ENCODE peak calls at places on chromosomes 4 and X, in six cellular contexts. E is cardiac muscle cell, G is sigmoid colon, S is K562, Q is upper lobe of left lung, B is OCI-LY7. D is an unnamed sample.

GRCh38 chr4:77153016-77153415 is 4.0 kb upstream of the CCNG2 start:
- DNase-seq in S (no peak), B (peak; percentile 65), Q (no peak), G (no peak), E (no peak), D (no peak)

GRCh38 chrX:26032141-26032917 is 105.8 kb upstream of the MAGEB18 start:
- DNase-seq in B (no peak), Q (no peak), E (no peak), G (no peak), S (no peak), D (peak; percentile 2)

GRCh38 chr4:188754372-188755002 is 615.2 kb downstream of the TRIML1 start:
- DNase-seq in Q (peak; percentile 59), S (no peak), B (no peak), E (no peak), G (no peak), D (no peak)

GRCh38 chr4:39044947-39045734 is 12.9 kb upstream of the TMEM156 start:
- DNase-seq in G (peak; percentile 72), Q (no peak), S (peak; percentile 76), B (peak; percentile 63), E (peak; percentile 67), D (no peak)

GRCh38 chrX:25596881-25597280 is 541.3 kb upstream of the MAGEB18 start:
- DNase-seq in S (no peak), G (no peak), Q (no peak), B (no peak), E (no peak), D (no peak)

GRCh38 chr4:52376107-52376704 is 282.9 kb downstream of the USP46 start:
- DNase-seq in B (peak; percentile 48), G (no peak), Q (no peak), E (peak; percentile 73), S (peak; percentile 57), D (peak; percentile 20)

GRCh38 chr4:141802324-141802723 is 165.9 kb downstream of the IL15 start:
- DNase-seq in G (no peak), E (no peak), S (no peak), B (no peak), Q (no peak), D (peak; percentile 65)

GRCh38 chr4:15043226-15043625 is 40.9 kb downstream of the CPEB2 start:
- DNase-seq in S (peak; percentile 11), Q (no peak), G (no peak), B (peak; percentile 3), E (no peak), D (no peak)

GRCh38 chr4:138177278-138177968 is 64.7 kb downstream of the SLC7A11 start:
- DNase-seq in B (no peak), E (no peak), Q (no peak), S (no peak), G (no peak), D (no peak)

GRCh38 chr4:26985836-26986235 is 125.2 kb downstream of the STIM2 start:
- DNase-seq in S (peak; percentile 14), B (peak; percentile 71), E (no peak), Q (no peak), G (no peak), D (no peak)

GRCh38 chr4:128570380-128570779 is 239.1 kb upstream of the JADE1 start:
- DNase-seq in S (peak; percentile 37), E (no peak), G (peak; percentile 83), Q (no peak), B (no peak), D (no peak)

GRCh38 chr4:112234952-112235609 is 3.5 kb downstream of the AP1AR start:
- DNase-seq in G (peak; percentile 74), E (peak; percentile 68), Q (no peak), S (peak; percentile 74), B (peak; percentile 73), D (peak; percentile 48)

GRCh38 chr4:14809203-14809602 is 193.1 kb upstream of the CPEB2 start:
- DNase-seq in E (no peak), Q (no peak), B (no peak), S (no peak), G (no peak), D (no peak)

GRCh38 chrX:39331062-39331704 is 529.9 kb downstream of the MID1IP1 start:
- DNase-seq in B (no peak), S (no peak), G (no peak), Q (no peak), E (no peak), D (no peak)

GRCh38 chr4:107774681-107775080 is 50.1 kb upstream of the SGMS2 start:
- DNase-seq in B (no peak), Q (no peak), E (no peak), G (no peak), S (no peak), D (no peak)

GRCh38 chr4:3461515-3462291 is 1.4 kb upstream of the DOK7 start:
- DNase-seq in B (no peak), E (no peak), Q (peak; percentile 90), G (no peak), S (no peak), D (no peak)

GRCh38 chr4:47017494-47017893 is 13.9 kb upstream of the GABRB1 start:
- DNase-seq in Q (no peak), B (no peak), S (no peak), E (no peak), G (no peak), D (no peak)

GRCh38 chrX:22922961-22923360 is 76.8 kb upstream of the DDX53 start:
- DNase-seq in B (no peak), G (no peak), S (no peak), E (no peak), Q (no peak), D (no peak)

GRCh38 chrX:139758809-139759208 is 50.8 kb upstream of the MCF2 start:
- DNase-seq in B (no peak), E (no peak), Q (no peak), S (peak; percentile 4), G (no peak), D (no peak)

GRCh38 chrX:139758250-139758649 is 50.3 kb upstream of the MCF2 start:
- DNase-seq in G (no peak), S (peak; percentile 38), Q (peak; percentile 2), E (no peak), B (no peak), D (no peak)

GRCh38 chrX:139766545-139766983 is 58.6 kb upstream of the MCF2 start:
- DNase-seq in E (no peak), Q (no peak), G (no peak), B (no peak), S (no peak), D (no peak)

GRCh38 chrX:139759637-139760036 is 51.7 kb upstream of the MCF2 start:
- DNase-seq in G (no peak), B (peak; percentile 1), E (peak; percentile 9), S (peak; percentile 38), Q (no peak), D (no peak)

GRCh38 chrX:139762400-139763183 is 54.6 kb upstream of the MCF2 start:
- DNase-seq in E (no peak), Q (no peak), S (no peak), B (no peak), G (no peak), D (no peak)
- H3K36me3 ChIP-seq in E (no peaks in the 10 kb centered on the region), Q (no peaks in the 10 kb centered on the region), S (peaks cover 28% of the 10 kb centered on the region), B (peaks cover 7% of the 10 kb centered on the region), G (no peaks in the 10 kb centered on the region), D (peaks cover 11% of the 10 kb centered on the region)

GRCh38 chrX:155983326-155983725 is 14.2 kb upstream of the IL9R start:
- DNase-seq in Q (no peak), S (no peak), G (no peak), B (no peak), E (no peak), D (no peak)

DNA sequence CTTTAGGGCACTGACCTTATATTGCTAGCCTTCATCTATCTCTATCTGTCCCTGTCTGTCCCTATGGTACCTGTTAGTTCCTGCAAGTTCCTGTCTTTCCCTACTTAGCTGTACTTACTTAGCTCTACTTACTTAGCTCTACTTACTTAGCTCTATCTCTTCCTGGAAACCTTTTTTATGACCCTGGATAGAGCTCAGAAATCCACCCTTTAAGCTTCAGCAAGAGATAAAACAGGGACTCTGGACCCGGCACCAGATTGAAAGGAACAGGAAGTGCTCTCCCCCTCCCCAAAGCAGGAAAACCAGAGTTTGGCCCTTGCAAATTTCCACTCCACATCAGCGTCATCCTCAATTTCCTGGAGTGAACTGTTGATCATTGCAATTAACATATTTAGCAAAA is 12.3 kb upstream of the IL9R start:
- DNase-seq in E (no peak), B (no peak), G (no peak), Q (no peak), S (no peak), D (no peak)
- H3K9me3 ChIP-seq in E (no peaks in the 10 kb centered on the region), B (no peaks in the 10 kb centered on the region), G (no peaks in the 10 kb centered on the region), Q (peaks cover 3% of the 10 kb centered on the region), S (no peaks in the 10 kb centered on the region), D (no peaks in the 10 kb centered on the region)

GRCh38 chr4:69800599-69800998 is 40.2 kb upstream of the SULT1B1 start:
- DNase-seq in Q (no peak), B (no peak), G (no peak), E (no peak), S (no peak), D (no peak)
- H3K4me3 ChIP-seq in Q (no peak overlapping the region), B (no peak overlapping the region), G (no peak overlapping the region), E (no peak overlapping the region), S (no peak overlapping the region), D (no peak overlapping the region)

GRCh38 chrX:99887918-99888317 is 522.2 kb downstream of the PCDH19 start:
- DNase-seq in S (no peak), Q (peak; percentile 5), E (no peak), G (no peak), B (no peak), D (no peak)
- H3K36me3 ChIP-seq in S (no peaks in the 10 kb centered on the region), Q (no peaks in the 10 kb centered on the region), E (no peaks in the 10 kb centered on the region), G (no peaks in the 10 kb centered on the region), B (no peaks in the 10 kb centered on the region), D (no peaks in the 10 kb centered on the region)

GRCh38 chr4:5373327-5373726 is 322.0 kb downstream of the STK32B start:
- DNase-seq in G (no peak), S (no peak), Q (no peak), E (no peak), B (no peak), D (no peak)
- H3K9me3 ChIP-seq in G (no peaks in the 10 kb centered on the region), S (no peaks in the 10 kb centered on the region), Q (no peaks in the 10 kb centered on the region), E (no peaks in the 10 kb centered on the region), B (no peaks in the 10 kb centered on the region), D (no peaks in the 10 kb centered on the region)

GRCh38 chr4:37827802-37828321 is 1.4 kb downstream of the PGM2 start:
- DNase-seq in S (no peak), Q (no peak), G (no peak), B (no peak), E (no peak), D (no peak)
- H3K4me3 ChIP-seq in S (peak overlapping the region; percentile 71), Q (peak overlapping the region; percentile 83), G (peak overlapping the region; percentile 85), B (peak overlapping the region; percentile 91), E (peak overlapping the region; percentile 63), D (peak overlapping the region; percentile 85)

DNA sequence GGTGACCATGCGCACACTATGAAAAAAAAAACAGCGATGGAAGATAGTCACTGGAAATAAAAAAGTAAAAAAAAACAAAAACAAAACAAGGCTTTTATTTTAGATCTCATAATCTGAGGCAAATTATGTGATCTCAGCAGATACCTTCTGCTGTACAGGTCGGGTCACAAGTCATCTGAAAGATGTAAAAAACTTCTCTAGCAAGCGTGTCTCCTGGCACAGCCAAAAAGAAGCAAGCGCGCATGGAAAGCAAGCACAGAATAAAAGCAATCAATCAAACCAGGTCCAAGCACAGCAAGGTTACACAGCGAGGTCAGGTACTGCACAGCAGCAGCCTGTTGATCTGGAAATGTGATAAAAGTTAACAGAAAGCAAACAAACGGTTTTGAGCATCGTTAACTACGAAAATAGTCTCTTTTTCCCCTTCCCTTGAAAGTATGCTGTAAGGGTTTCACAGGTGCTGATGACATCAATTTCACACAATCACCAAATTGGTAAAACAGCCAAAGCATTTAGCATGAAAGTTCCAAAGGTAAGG is 79.3 kb upstream of the MTNR1A start:
- DNase-seq in S (no peak), G (no peak), B (no peak), E (no peak), Q (no peak), D (no peak)
- H3K36me3 ChIP-seq in S (peaks cover 11% of the 10 kb centered on the region), G (no peaks in the 10 kb centered on the region), B (no peaks in the 10 kb centered on the region), E (peaks cover 24% of the 10 kb centered on the region), Q (no peaks in the 10 kb centered on the region), D (no peaks in the 10 kb centered on the region)

GRCh38 chrX:153523269-153523668 is 5.8 kb downstream of the ATP2B3 start:
- DNase-seq in B (no peak), E (no peak), G (no peak), Q (no peak), S (no peak), D (no peak)
- H3K9me3 ChIP-seq in B (no peaks in the 10 kb centered on the region), E (no peaks in the 10 kb centered on the region), G (no peaks in the 10 kb centered on the region), Q (no peaks in the 10 kb centered on the region), S (no peaks in the 10 kb centered on the region), D (no peaks in the 10 kb centered on the region)